ENCODE peak calls at places on chromosomes 7 and 10, in six cellular contexts. Y is IMR-90, W is neuronal stem cell, B is trophoblast cell, N is mesenchymal stem cell, H is H1. R is an unnamed sample.
A peak's percentile ranks its signal among the peaks of the same experiment; 100 is the strongest.

GRCh38 chr7:33986951-33987948 is 81.9 kb downstream of the BMPER start:
- DNase-seq in Y (peak; percentile 100), W (no peak), B (peak; percentile 42), N (peak; percentile 99), H (no peak), R (no peak)

GRCh38 chr7:158015403-158016116 is 572.1 kb downstream of the PTPRN2 start:
- DNase-seq in Y (no peak), W (no peak), B (no peak), N (no peak), H (no peak), R (no peak)

GRCh38 chr7:2512179-2512644 is 7.4 kb upstream of the LFNG start:
- DNase-seq in Y (no peak), W (no peak), B (no peak), N (no peak), H (no peak), R (no peak)

GRCh38 chr7:11726251-11727155 is 105.5 kb downstream of the THSD7A start:
- DNase-seq in Y (peak; percentile 9), W (no peak), B (no peak), N (no peak), H (no peak), R (no peak)

GRCh38 chr7:7562736-7563135 is 3.9 kb upstream of the MIOS start:
- DNase-seq in Y (no peak), W (no peak), B (no peak), N (no peak), H (no peak), R (no peak)

GRCh38 chr10:87598700-87599099 is 61.0 kb upstream of the PAPSS2 start:
- DNase-seq in Y (no peak), W (no peak), B (no peak), N (no peak), H (no peak), R (no peak)

GRCh38 chr7:79615871-79616640 is 162.6 kb upstream of the MAGI2 start:
- DNase-seq in Y (no peak), W (no peak), B (peak; percentile 49), N (no peak), H (no peak), R (no peak)

GRCh38 chr7:5450549-5451327 is 27.1 kb upstream of the TNRC18 start:
- DNase-seq in Y (peak; percentile 34), W (peak; percentile 67), B (no peak), N (peak; percentile 56), H (peak; percentile 89), R (peak; percentile 82)

GRCh38 chr7:138886501-138886917 is 88.5 kb upstream of the ATP6V0A4 start:
- DNase-seq in Y (peak; percentile 73), W (no peak), B (peak; percentile 36), N (peak; percentile 73), H (no peak), R (no peak)

GRCh38 chr7:3272691-3273141 is 28.3 kb upstream of the SDK1 start:
- DNase-seq in Y (peak; percentile 96), W (no peak), B (no peak), N (peak; percentile 79), H (no peak), R (no peak)

GRCh38 chr7:47783456-47784240 is 164.6 kb downstream of the PKD1L1 start:
- DNase-seq in Y (peak; percentile 98), W (no peak), B (peak; percentile 61), N (peak; percentile 98), H (no peak), R (no peak)

GRCh38 chr7:101386558-101387199 is 24.0 kb downstream of the COL26A1 start:
- DNase-seq in Y (peak; percentile 4), W (peak; percentile 30), B (no peak), N (peak; percentile 8), H (peak; percentile 72), R (peak; percentile 62)

GRCh38 chr7:24701899-24702235 is 55.4 kb downstream of the GSDME start:
- DNase-seq in Y (no peak), W (no peak), B (no peak), N (no peak), H (peak; percentile 33), R (no peak)

GRCh38 chr10:80186364-80187012 is 18.8 kb downstream of the ANXA11 start:
- DNase-seq in Y (no peak), W (no peak), B (no peak), N (no peak), H (no peak), R (no peak)

GRCh38 chr10:43396061-43396927 is 12.7 kb downstream of the HNRNPF start:
- DNase-seq in Y (peak; percentile 58), W (peak; percentile 68), B (peak; percentile 30), N (peak; percentile 80), H (peak; percentile 85), R (peak; percentile 78)

GRCh38 chr10:107708981-107709380 is 544.5 kb upstream of the SORCS1 start:
- DNase-seq in Y (no peak), W (no peak), B (no peak), N (no peak), H (no peak), R (no peak)

GRCh38 chr10:98415710-98416077 is 712 bp upstream of the PYROXD2 start:
- DNase-seq in Y (no peak), W (no peak), B (no peak), N (peak; percentile 35), H (no peak), R (no peak)

GRCh38 chr10:42985436-42986316 is 91.2 kb upstream of the RET start:
- DNase-seq in Y (no peak), W (no peak), B (no peak), N (no peak), H (no peak), R (no peak)

GRCh38 chr10:129580897-129581296 is 113.9 kb downstream of the MGMT start:
- DNase-seq in Y (no peak), W (no peak), B (no peak), N (no peak), H (no peak), R (no peak)

GRCh38 chr10:104809288-104810090 is 168.4 kb downstream of the SORCS3 start:
- DNase-seq in Y (no peak), W (no peak), B (no peak), N (no peak), H (no peak), R (peak; percentile 72)

GRCh38 chr10:86538547-86538946 is 17.0 kb upstream of the WAPL start:
- DNase-seq in Y (no peak), W (no peak), B (no peak), N (peak; percentile 22), H (no peak), R (no peak)

DNA sequence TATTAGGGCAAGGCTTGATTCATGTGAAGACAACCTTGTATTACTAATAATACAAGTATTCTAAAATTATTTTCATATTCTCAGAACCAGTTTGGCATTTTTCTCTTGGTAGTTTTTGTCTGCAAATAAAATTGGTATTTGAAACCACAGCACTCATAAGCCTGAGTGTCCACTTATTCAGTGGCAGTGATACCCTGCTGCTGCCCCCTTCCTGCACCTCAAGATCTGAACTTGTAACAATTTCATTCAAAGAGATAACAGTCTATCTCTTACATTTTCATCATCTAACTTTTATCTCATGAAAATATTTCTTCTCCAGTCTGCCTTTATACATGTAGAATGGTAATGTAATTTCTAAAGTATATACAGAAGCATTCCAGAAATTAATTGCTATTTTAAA is 9.3 kb downstream of the TFAM start:
- DNase-seq in Y (no peak), W (no peak), B (no peak), N (no peak), H (no peak), R (no peak)
- H4K91ac ChIP-seq in Y (no peak overlapping the region), W (no peak overlapping the region), B (no peak overlapping the region), N (no peak overlapping the region), H (no peak overlapping the region), R (no peak overlapping the region)

GRCh38 chr10:15175587-15175986 is 7.1 kb upstream of the NMT2 start:
- DNase-seq in Y (no peak), W (no peak), B (no peak), N (no peak), H (no peak), R (no peak)
- H4K91ac ChIP-seq in Y (no peak overlapping the region), W (no peak overlapping the region), B (no peak overlapping the region), N (no peak overlapping the region), H (no peak overlapping the region), R (no peak overlapping the region)

DNA sequence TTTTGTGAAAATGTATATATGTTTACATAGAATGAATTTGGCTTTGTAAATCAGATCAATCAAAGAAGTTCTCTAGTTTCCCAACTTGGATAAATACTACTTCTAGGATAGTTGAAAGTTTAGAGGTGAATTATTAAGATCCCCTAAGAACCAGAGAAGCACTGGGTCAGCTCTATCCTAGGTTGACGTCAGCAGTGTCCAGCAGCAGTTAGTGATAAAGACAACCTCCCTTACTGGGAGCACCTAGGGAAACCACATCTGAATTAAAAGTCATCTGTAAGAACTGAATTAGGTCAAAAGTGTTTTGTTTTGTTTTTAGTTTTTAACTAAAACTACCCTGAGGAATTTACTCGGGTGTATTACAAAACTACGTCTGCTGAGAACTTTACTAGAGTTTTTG is 178.0 kb downstream of the POLR1F start:
- DNase-seq in Y (no peak), W (no peak), B (no peak), N (no peak), H (no peak), R (no peak)
- H4K91ac ChIP-seq in Y (no peak overlapping the region), W (no peak overlapping the region), B (no peak overlapping the region), N (no peak overlapping the region), H (no peak overlapping the region), R (no peak overlapping the region)

DNA sequence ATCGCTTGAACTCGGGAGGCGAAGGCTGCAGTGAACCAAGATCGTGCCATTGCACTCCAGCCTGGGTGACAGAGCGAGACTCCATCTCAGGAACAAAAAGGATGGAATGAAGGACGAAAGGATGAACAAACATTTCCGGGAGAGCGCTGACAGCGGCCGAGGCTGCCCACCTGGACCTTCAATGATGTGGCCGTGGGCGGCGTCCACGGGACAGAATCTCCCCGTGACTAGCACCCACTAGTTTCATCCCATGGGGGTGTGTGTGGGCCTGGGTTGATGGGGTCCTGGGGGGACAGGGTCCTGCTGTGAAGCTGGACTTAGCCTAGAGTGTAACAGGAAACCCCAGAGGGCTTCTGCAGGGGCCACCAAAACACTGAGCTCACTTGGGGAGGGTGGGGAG is 32.8 kb downstream of the MICALL2 start:
- DNase-seq in Y (no peak), W (no peak), B (no peak), N (no peak), H (no peak), R (no peak)
- H4K91ac ChIP-seq in Y (no peak overlapping the region), W (no peak overlapping the region), B (no peak overlapping the region), N (no peak overlapping the region), H (no peak overlapping the region), R (no peak overlapping the region)

DNA sequence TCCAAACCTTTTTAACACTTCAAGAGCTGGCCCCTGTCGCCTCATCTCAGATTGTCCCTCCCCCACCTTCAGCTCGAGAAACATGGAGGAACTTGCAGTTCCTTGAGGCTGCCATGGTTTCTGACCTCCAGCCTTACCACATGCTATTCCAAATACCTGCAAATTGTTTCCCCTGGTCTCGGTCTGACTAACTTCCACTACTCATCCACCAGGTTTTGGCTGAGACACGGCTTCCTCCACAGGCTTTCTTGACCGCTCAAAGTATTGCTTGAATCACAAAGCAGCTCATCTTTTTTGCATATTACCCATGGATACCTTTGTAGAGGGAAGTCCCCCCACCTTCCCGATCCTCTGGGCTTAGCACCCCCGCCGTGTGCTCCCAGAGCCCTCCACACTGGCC is 5.2 kb upstream of the SAMD8 start:
- DNase-seq in Y (no peak), W (no peak), B (no peak), N (no peak), H (peak; percentile 45), R (peak; percentile 76)
- H4K91ac ChIP-seq in Y (no peak overlapping the region), W (no peak overlapping the region), B (no peak overlapping the region), N (no peak overlapping the region), H (no peak overlapping the region), R (no peak overlapping the region)

DNA sequence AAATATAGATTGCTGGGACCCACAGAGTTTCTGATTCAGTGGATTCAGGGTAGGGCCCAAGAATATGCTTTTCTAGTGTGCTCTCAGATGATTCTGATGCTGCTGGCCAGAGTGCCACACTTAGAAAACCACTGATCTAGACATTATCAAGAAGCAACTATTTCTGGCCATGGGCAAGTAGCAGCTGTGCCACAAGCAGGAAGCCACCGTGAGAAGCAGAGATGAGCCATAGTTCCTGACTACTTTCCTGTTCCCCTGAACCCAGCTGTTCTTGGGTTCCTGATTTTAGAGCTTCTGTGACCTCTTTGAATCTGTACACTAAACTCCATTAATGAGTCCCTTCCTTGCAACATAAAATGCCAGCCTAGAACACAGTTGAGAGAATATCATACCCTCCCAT is 38.1 kb upstream of the PIK3AP1 start:
- DNase-seq in Y (no peak), W (no peak), B (no peak), N (no peak), H (no peak), R (no peak)
- H4K91ac ChIP-seq in Y (no peak overlapping the region), W (no peak overlapping the region), B (no peak overlapping the region), N (no peak overlapping the region), H (no peak overlapping the region), R (no peak overlapping the region)